ENCODE peak calls at places on chromosomes 12 and 14, in six cellular contexts. F, L, T, I, J and V are unnamed samples.

GRCh38 chr12:121501946-121502345 is 78.9 kb downstream of the KDM2B start:
- DNase-seq in F (no peak), L (no peak), T (no peak), I (no peak), J (no peak), V (no peak)

GRCh38 chr14:101980700-101981099 is 16.3 kb downstream of the DYNC1H1 start:
- DNase-seq in F (no peak), L (peak), T (peak), I (no peak), J (no peak), V (no peak)

GRCh38 chr14:76967788-76968187 is 60.7 kb downstream of the IRF2BPL start:
- DNase-seq in F (no peak), L (no peak), T (no peak), I (no peak), J (no peak), V (no peak)

GRCh38 chr14:104113631-104114420 is 24.6 kb upstream of the KIF26A start:
- DNase-seq in F (no peak), L (no peak), T (no peak), I (peak), J (peak), V (no peak)

GRCh38 chr14:100717371-100717770 is 9.3 kb upstream of the DLK1 start:
- DNase-seq in F (no peak), L (no peak), T (no peak), I (no peak), J (no peak), V (no peak)

GRCh38 chr14:34930591-34931069 is 52.2 kb upstream of the SRP54 start:
- DNase-seq in F (no peak), L (no peak), T (no peak), I (no peak), J (no peak), V (no peak)

GRCh38 chr14:37622231-37622923 is 26.9 kb downstream of the TTC6 start:
- DNase-seq in F (no peak), L (no peak), T (no peak), I (no peak), J (no peak), V (no peak)

GRCh38 chr12:119036878-119037493 is 55.6 kb downstream of the SRRM4 start:
- DNase-seq in F (no peak), L (peak), T (no peak), I (no peak), J (no peak), V (no peak)

GRCh38 chr12:104165801-104166200 is 27.8 kb upstream of the NFYB start:
- DNase-seq in F (no peak), L (no peak), T (no peak), I (no peak), J (no peak), V (no peak)

GRCh38 chr12:34602213-34602940 is 580.1 kb downstream of the ALG10 start:
- DNase-seq in F (peak), L (no peak), T (no peak), I (no peak), J (peak), V (no peak)

GRCh38 chr12:125081427-125081826 is 16.2 kb downstream of the AACS start:
- DNase-seq in F (no peak), L (no peak), T (no peak), I (no peak), J (no peak), V (no peak)

GRCh38 chr12:104605685-104606084 is 148.9 kb downstream of the CHST11 start:
- DNase-seq in F (peak), L (no peak), T (no peak), I (peak), J (no peak), V (no peak)

GRCh38 chr14:61107148-61107641 is 126.2 kb downstream of the SLC38A6 start:
- DNase-seq in F (no peak), L (no peak), T (no peak), I (no peak), J (no peak), V (no peak)

GRCh38 chr12:27220057-27220987 is 23.8 kb upstream of the STK38L start:
- DNase-seq in F (no peak), L (no peak), T (peak), I (no peak), J (no peak), V (no peak)

GRCh38 chr14:94180655-94181271 is 6.6 kb downstream of the PPP4R4 start:
- DNase-seq in F (no peak), L (peak), T (no peak), I (no peak), J (no peak), V (no peak)

GRCh38 chr12:70645494-70646317 is 8.5 kb upstream of the PTPRB start:
- DNase-seq in F (peak), L (peak), T (peak), I (no peak), J (no peak), V (no peak)

GRCh38 chr14:100844082-100844408 is 18.1 kb downstream of the MEG3 start:
- DNase-seq in F (peak), L (no peak), T (no peak), I (no peak), J (peak), V (no peak)

GRCh38 chr14:52844262-52845060 is 53.1 kb upstream of the GNPNAT1 start:
- DNase-seq in F (no peak), L (no peak), T (no peak), I (no peak), J (no peak), V (no peak)

GRCh38 chr12:45439039-45439438 is 223.1 kb downstream of the ANO6 start:
- DNase-seq in F (no peak), L (no peak), T (no peak), I (no peak), J (no peak), V (no peak)

GRCh38 chr12:57181561-57182155 is 34.2 kb upstream of the LRP1-AS start:
- DNase-seq in F (no peak), L (no peak), T (no peak), I (no peak), J (no peak), V (no peak)

GRCh38 chr12:116508145-116509121 is 50.7 kb upstream of the MAP1LC3B2 start:
- DNase-seq in F (peak), L (no peak), T (no peak), I (peak), J (peak), V (no peak)

GRCh38 chr12:11941601-11942360 is 129.0 kb upstream of the BCL2L14 start:
- DNase-seq in F (no peak), L (no peak), T (peak), I (no peak), J (no peak), V (no peak)

GRCh38 chr14:102893452-102893851 is 29.0 kb upstream of the AMN start:
- DNase-seq in F (no peak), L (no peak), T (no peak), I (peak), J (no peak), V (no peak)

GRCh38 chr12:60144395-60144794 is 548.6 kb downstream of the SLC16A7 start:
- DNase-seq in F (no peak), L (no peak), T (no peak), I (no peak), J (no peak), V (no peak)

GRCh38 chr14:60349663-60350365 is 100.8 kb downstream of the PPM1A start:
- DNase-seq in F (no peak), L (peak), T (peak), I (no peak), J (no peak), V (no peak)

GRCh38 chr12:24848941-24849477 is 99.9 kb downstream of the BCAT1 start:
- DNase-seq in F (no peak), L (no peak), T (no peak), I (no peak), J (no peak), V (no peak)

GRCh38 chr14:103023881-103024473 is 33.4 kb downstream of the CDC42BPB start:
- DNase-seq in F (no peak), L (no peak), T (no peak), I (no peak), J (peak), V (no peak)

GRCh38 chr12:132921685-132922084 is 34.3 kb upstream of the CHFR start:
- DNase-seq in F (no peak), L (no peak), T (no peak), I (no peak), J (no peak), V (no peak)
- TF ChIP-seq CTCF in F (no peak), L (no peak), T (peak), I (no peak), J (no peak), V (no peak)

GRCh38 chr12:17214910-17215309 is 608.9 kb upstream of the LMO3 start:
- DNase-seq in F (no peak), L (no peak), T (no peak), I (no peak), J (no peak), V (no peak)

GRCh38 chr12:17216156-17216555 is 610.2 kb upstream of the LMO3 start:
- DNase-seq in F (no peak), L (no peak), T (no peak), I (no peak), J (no peak), V (no peak)

GRCh38 chr12:17215754-17216153 is 609.8 kb upstream of the LMO3 start:
- DNase-seq in F (no peak), L (peak), T (no peak), I (no peak), J (no peak), V (no peak)
- TF ChIP-seq CTCF in F (no peak), L (peak), T (no peak), I (no peak), J (no peak), V (no peak)

GRCh38 chr12:102874819-102875218 is 42.2 kb downstream of the PAH start:
- DNase-seq in F (no peak), L (no peak), T (no peak), I (no peak), J (no peak), V (no peak)

GRCh38 chr12:102873077-102873476 is 44.0 kb downstream of the PAH start:
- DNase-seq in F (no peak), L (no peak), T (no peak), I (no peak), J (no peak), V (no peak)

GRCh38 chr12:102880783-102881182 is 36.3 kb downstream of the PAH start:
- DNase-seq in F (no peak), L (no peak), T (no peak), I (no peak), J (no peak), V (no peak)

GRCh38 chr12:102879144-102879763 is 37.8 kb downstream of the PAH start:
- DNase-seq in F (peak), L (peak), T (peak), I (no peak), J (no peak), V (no peak)

GRCh38 chr12:102876883-102877282 is 40.2 kb downstream of the PAH start:
- DNase-seq in F (no peak), L (no peak), T (no peak), I (no peak), J (no peak), V (no peak)
- TF ChIP-seq CTCF in F (no peak), L (no peak), T (no peak), I (no peak), J (no peak), V (no peak)

DNA sequence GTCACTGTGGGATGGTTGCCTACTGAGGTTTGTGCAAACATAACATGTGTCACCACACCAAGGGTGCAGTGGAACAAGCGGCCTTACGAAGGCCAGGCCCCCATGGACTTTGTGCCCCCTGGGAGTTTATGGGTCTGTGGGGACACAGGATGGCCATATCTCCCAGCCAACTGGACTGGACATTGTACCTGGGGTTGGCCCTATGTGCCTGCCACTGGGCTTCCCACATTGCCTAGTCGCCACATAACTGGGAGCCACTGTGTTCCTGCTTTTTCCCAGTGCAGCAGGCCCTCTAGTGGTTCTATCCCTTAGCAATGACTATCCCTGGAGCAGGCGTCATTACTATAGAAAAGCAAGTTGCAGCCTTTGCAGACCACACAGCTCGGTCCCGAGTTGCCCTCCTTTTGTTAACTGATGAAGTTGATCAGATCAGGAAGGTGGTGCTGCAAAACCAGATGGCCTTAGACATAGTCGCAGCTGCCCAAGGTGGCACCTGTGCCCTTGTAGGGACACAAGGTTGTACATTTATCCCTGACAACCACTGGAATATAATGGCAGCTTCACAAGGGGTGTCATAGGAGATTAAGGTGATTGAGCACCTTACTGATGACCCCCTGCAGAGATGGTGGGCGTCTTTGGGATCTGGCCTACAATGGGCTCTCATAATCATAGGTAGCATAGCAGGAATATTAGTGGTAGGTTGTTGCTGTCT is 15.2 kb upstream of the RNASE12 start:
- DNase-seq in F (no peak), L (peak), T (peak), I (no peak), J (peak), V (no peak)
- TF ChIP-seq CTCF in F (peak), L (peak), T (peak), I (peak), J (peak), V (peak)